ENCODE peak calls at places on chromosomes 5 and 9, in nine cellular contexts. D, E, C, Q, R, T, K, X and A are unnamed samples.
A peak's percentile ranks its signal among the peaks of the same experiment; 100 is the strongest.

GRCh38 chr9:15295761-15296405 is 11.1 kb downstream of the TTC39B start:
- DNase-seq in T (peak; percentile 44), E (no peak), R (peak; percentile 42), D (peak; percentile 56), C (no peak), Q (peak; percentile 20), K (no peak), X (peak; percentile 73), A (no peak)

GRCh38 chr9:12698293-12698692 is 5.1 kb downstream of the TYRP1 start:
- DNase-seq in K (no peak), X (peak; percentile 84), D (no peak), C (no peak), Q (no peak), R (no peak), T (no peak), E (no peak), A (no peak)

GRCh38 chr9:20353529-20353928 is 268.8 kb downstream of the MLLT3 start:
- DNase-seq in X (peak; percentile 29), E (no peak), C (no peak), Q (no peak), R (no peak), K (no peak), D (no peak), T (no peak), A (no peak)

GRCh38 chr5:126124706-126125345 is 298.4 kb upstream of the GRAMD2B start:
- DNase-seq in X (peak; percentile 80), Q (no peak), T (no peak), D (peak; percentile 67), C (no peak), R (no peak), K (no peak), E (no peak), A (peak; percentile 49)

GRCh38 chr9:104091708-104092107 is 2.4 kb upstream of the SMC2 start:
- DNase-seq in D (peak; percentile 24), X (no peak), C (no peak), Q (no peak), K (no peak), R (peak; percentile 32), T (peak; percentile 65), E (peak; percentile 1), A (peak; percentile 11)

GRCh38 chr5:181100121-181101015 is 30.6 kb downstream of the OR2V1 start:
- DNase-seq in D (no peak), Q (peak; percentile 59), T (no peak), C (no peak), R (no peak), K (peak; percentile 62), X (peak; percentile 24), E (peak; percentile 60), A (peak; percentile 46)

GRCh38 chr5:176533894-176534611 is 3.1 kb downstream of the RNF44 start:
- DNase-seq in E (no peak), C (peak; percentile 74), R (peak; percentile 71), Q (no peak), K (no peak), X (peak; percentile 28), D (peak; percentile 42), T (peak; percentile 69), A (no peak)

GRCh38 chr5:121285861-121286527 is 565.7 kb upstream of the FTMT start:
- DNase-seq in T (no peak), C (no peak), E (no peak), D (no peak), R (no peak), K (no peak), X (peak; percentile 4), Q (no peak), A (no peak)

GRCh38 chr5:73985145-73985544 is 359.1 kb downstream of the ARHGEF28 start:
- DNase-seq in D (peak; percentile 83), R (peak; percentile 69), T (no peak), X (peak; percentile 45), C (no peak), Q (no peak), E (peak; percentile 40), K (no peak), A (peak; percentile 49)

GRCh38 chr9:112750111-112750766 is at the start of gene SNX30:
- DNase-seq in C (peak; percentile 96), E (peak; percentile 93), R (peak; percentile 79), T (peak; percentile 91), K (peak; percentile 91), Q (peak; percentile 86), D (peak; percentile 88), X (peak; percentile 96), A (peak; percentile 91)

DNA sequence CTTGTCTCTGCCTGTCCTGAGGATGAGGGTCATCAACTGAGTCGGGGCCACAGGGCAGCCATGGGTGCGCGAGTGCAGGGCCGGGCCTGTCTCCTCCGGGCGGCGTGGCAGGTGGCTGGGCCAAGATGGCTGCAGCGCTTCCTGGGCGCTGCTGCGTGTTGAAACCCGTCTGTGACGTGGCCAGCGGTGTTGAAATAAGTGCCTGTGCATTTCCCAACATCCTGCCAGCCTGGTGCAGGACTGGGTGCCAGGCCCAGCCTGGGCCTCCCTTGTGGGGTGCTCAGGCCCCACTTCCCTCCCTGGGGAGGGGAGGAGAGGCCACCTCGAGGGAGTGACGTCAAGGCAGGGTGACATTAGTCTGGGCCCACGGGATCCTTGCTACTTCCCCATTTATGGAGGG is 45.5 kb downstream of the RXRA start:
- DNase-seq in K (no peak), C (no peak), T (no peak), X (no peak), D (peak; percentile 92), R (no peak), E (no peak), Q (no peak), A (no peak)
- H3K9ac ChIP-seq in K (no peak overlapping the region), C (no peak overlapping the region), T (peak overlapping the region; percentile 35), X (no peak overlapping the region), D (no peak overlapping the region), R (no peak overlapping the region), E (no peak overlapping the region), Q (no peak overlapping the region), A (no peak overlapping the region)

GRCh38 chr9:124598048-124598447 is 90.8 kb upstream of the NR5A1 start:
- DNase-seq in C (no peak), D (no peak), K (no peak), T (no peak), E (no peak), X (no peak), Q (no peak), R (no peak), A (no peak)

GRCh38 chr9:124596172-124596839 is 89.1 kb upstream of the NR5A1 start:
- DNase-seq in X (no peak), T (no peak), C (no peak), D (no peak), R (no peak), K (no peak), E (no peak), Q (no peak), A (no peak)

GRCh38 chr9:124594215-124594614 is 87.0 kb upstream of the NR5A1 start:
- DNase-seq in K (no peak), X (no peak), C (no peak), Q (no peak), R (no peak), E (peak; percentile 27), D (no peak), T (no peak), A (no peak)

GRCh38 chr9:124594673-124595072 is 87.5 kb upstream of the NR5A1 start:
- DNase-seq in E (peak; percentile 51), Q (no peak), K (no peak), X (no peak), C (no peak), D (no peak), R (no peak), T (no peak), A (peak; percentile 47)

GRCh38 chr9:124595743-124596142 is 88.5 kb upstream of the NR5A1 start:
- DNase-seq in E (peak; percentile 54), Q (no peak), D (no peak), C (no peak), X (no peak), K (no peak), T (peak; percentile 27), R (peak; percentile 80), A (peak; percentile 49)
- H3K9ac ChIP-seq in E (no peak overlapping the region), Q (no peak overlapping the region), D (no peak overlapping the region), C (no peak overlapping the region), X (no peak overlapping the region), K (no peak overlapping the region), T (no peak overlapping the region), R (peak overlapping the region; percentile 53), A (no peak overlapping the region)

DNA sequence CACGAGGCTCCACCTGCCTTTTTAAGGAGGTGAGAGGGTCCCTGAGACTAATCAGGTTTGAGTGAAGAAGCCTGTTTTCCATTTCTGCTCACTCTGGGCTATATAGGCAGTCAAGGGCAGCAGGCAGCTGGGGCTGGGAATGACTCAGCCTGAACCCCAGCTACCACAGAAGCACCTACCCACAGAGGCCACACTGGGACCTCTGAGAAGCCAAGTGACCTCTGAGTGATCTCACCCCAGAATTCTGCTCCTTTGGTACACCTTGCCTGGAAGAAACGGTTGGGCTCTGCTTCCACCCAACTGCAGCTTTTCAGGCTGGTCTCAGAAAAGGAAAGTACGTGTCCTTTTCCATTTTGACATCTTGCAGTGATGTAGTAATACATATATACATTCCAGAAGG is 6.8 kb downstream of the FAM219A start:
- DNase-seq in E (no peak), K (no peak), D (peak; percentile 53), T (no peak), Q (no peak), C (no peak), R (no peak), X (no peak), A (no peak)
- H3K9ac ChIP-seq in E (no peak overlapping the region), K (no peak overlapping the region), D (no peak overlapping the region), T (no peak overlapping the region), Q (no peak overlapping the region), C (no peak overlapping the region), R (no peak overlapping the region), X (no peak overlapping the region), A (peak overlapping the region; percentile 30)

GRCh38 chr5:1293997-1294838 is 650 bp downstream of the TERT start:
- DNase-seq in Q (peak; percentile 78), R (no peak), D (no peak), E (peak; percentile 64), K (peak; percentile 66), T (peak; percentile 19), X (no peak), C (peak; percentile 70), A (peak; percentile 40)
- H3K9ac ChIP-seq in Q (no peak overlapping the region), R (peak overlapping the region; percentile 22), D (no peak overlapping the region), E (no peak overlapping the region), K (no peak overlapping the region), T (no peak overlapping the region), X (no peak overlapping the region), C (no peak overlapping the region), A (peak overlapping the region; percentile 67)